ENCODE peak calls at places on chromosome 5, in six cellular contexts. J is PC-3, V is GM23338, P is HCT116, S is OCI-LY7, D is neural progenitor cell. U is an unnamed sample.

GRCh38 chr5:132183723-132184122 is 43.9 kb downstream of the P4HA2 start:
- DNase-seq in D (no peak), P (no peak), S (no peak), J (no peak), V (no peak), U (peak)

GRCh38 chr5:178641711-178642110 is 14.9 kb upstream of the CLK4 start:
- DNase-seq in S (no peak), P (no peak), V (no peak), J (no peak), D (no peak), U (no peak)

GRCh38 chr5:132293992-132294727 is at the start of gene SLC22A4:
- DNase-seq in S (no peak), D (peak), J (peak), V (peak), P (peak), U (peak)

GRCh38 chr5:65880673-65881072 is 45.7 kb upstream of the ERBIN start:
- DNase-seq in J (no peak), V (no peak), D (no peak), S (no peak), P (no peak), U (no peak)

GRCh38 chr5:113249216-113249615 is 185.6 kb downstream of the TSSK1B start:
- DNase-seq in V (no peak), S (no peak), P (no peak), J (no peak), D (no peak), U (no peak)

GRCh38 chr5:113123563-113123962 is 147.0 kb downstream of the DCP2 start:
- DNase-seq in P (peak), J (peak), V (peak), S (peak), D (peak), U (no peak)

GRCh38 chr5:5270958-5271605 is 131.0 kb downstream of the ADAMTS16 start:
- DNase-seq in S (no peak), P (peak), J (peak), V (peak), D (peak), U (peak)

GRCh38 chr5:144484124-144484897 is 313.6 kb downstream of the KCTD16 start:
- DNase-seq in J (peak), P (no peak), V (no peak), D (no peak), S (no peak), U (peak)

GRCh38 chr5:97452646-97453045 is 269.6 kb upstream of the RIOK2 start:
- DNase-seq in V (no peak), S (no peak), J (no peak), P (no peak), D (no peak), U (no peak)

GRCh38 chr5:43661102-43661501 is 58.1 kb downstream of the NNT start:
- DNase-seq in J (peak), P (peak), V (peak), D (peak), S (peak), U (peak)

GRCh38 chr5:64954518-64954917 is 185.8 kb downstream of the CWC27 start:
- DNase-seq in V (no peak), P (no peak), J (no peak), S (no peak), D (no peak), U (no peak)

GRCh38 chr5:67549947-67550346 is 353.3 kb upstream of the CD180 start:
- DNase-seq in D (no peak), J (no peak), V (no peak), P (no peak), S (no peak), U (no peak)

GRCh38 chr5:62931081-62931480 is 352.5 kb downstream of the LRRC70 start:
- DNase-seq in V (no peak), P (no peak), S (no peak), D (no peak), J (no peak), U (no peak)

GRCh38 chr5:32455311-32455710 is 10.8 kb upstream of the ZFR start:
- DNase-seq in P (no peak), J (no peak), D (no peak), V (no peak), S (no peak), U (no peak)

GRCh38 chr5:160007610-160008009 is 1.3 kb upstream of the TTC1 start:
- DNase-seq in P (no peak), J (no peak), D (no peak), S (no peak), V (no peak), U (no peak)

GRCh38 chr5:160008877-160009590 is at the start of gene TTC1:
- DNase-seq in D (peak), J (peak), P (peak), V (peak), S (peak), U (peak)

GRCh38 chr5:160009591-160009989 is 651 bp downstream of the TTC1 start:
- DNase-seq in D (peak), S (peak), V (peak), P (no peak), J (no peak), U (peak)

DNA sequence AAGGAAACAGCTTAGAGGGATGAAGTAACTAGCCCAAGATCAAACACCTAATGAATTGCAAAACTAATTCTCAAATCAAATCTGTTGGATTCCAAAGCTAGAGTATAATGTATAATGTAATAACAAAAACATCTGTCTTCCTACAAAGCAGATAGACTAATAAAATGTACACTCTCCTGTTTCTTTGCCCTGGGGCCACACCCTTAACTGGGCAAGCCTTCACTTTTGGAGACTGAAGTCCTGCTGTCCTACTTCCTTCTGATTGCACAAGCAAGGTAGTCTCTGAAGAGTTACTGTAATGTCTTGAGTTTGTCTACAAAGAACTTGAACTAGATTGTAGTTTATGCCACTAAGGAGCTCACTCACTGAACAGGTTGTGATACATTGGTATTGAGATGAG is 2.5 kb downstream of the TTC1 start:
- DNase-seq in J (no peak), P (no peak), D (no peak), S (no peak), V (no peak), U (no peak)
- TF ChIP-seq EZH2phosphoT487 in J (no peak), P (no peak), D (no peak), S (no peak), V (no peak), U (no peak)

GRCh38 chr5:73780297-73781080 is 154.5 kb downstream of the ARHGEF28 start:
- DNase-seq in V (no peak), P (no peak), S (no peak), J (no peak), D (no peak), U (peak)
- TF ChIP-seq EZH2phosphoT487 in V (no peak), P (no peak), S (no peak), J (no peak), D (no peak), U (no peak)

DNA sequence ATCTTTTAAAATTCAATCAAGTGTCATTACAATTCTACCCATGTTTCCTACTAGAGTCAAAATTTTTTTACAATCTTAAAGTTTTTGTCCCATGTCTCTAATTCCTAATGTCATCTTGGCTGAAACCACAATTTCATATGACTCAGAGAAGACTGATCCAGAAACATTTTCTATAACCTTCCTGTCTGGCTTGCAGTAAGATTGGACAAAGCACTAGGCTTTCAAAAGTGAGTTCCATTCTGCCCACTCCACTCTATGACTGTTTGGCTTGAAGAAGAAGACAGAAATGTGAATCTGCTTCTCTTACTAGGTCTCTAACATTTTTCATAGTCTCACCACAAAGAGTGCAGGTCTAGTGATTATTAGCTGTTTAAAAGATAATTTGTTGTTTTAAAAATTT is 88.8 kb downstream of the NR3C1 start:
- DNase-seq in J (peak), V (no peak), D (no peak), P (no peak), S (no peak), U (peak)
- TF ChIP-seq EZH2phosphoT487 in J (no peak), V (no peak), D (no peak), P (no peak), S (no peak), U (no peak)

GRCh38 chr5:77921369-77921768 is 145.2 kb upstream of the TBCA start:
- DNase-seq in D (no peak), P (no peak), J (no peak), S (no peak), V (no peak), U (no peak)

GRCh38 chr5:77923666-77924065 is 147.5 kb upstream of the TBCA start:
- DNase-seq in P (no peak), J (no peak), V (no peak), S (no peak), D (no peak), U (no peak)

GRCh38 chr5:77924081-77924480 is 147.9 kb upstream of the TBCA start:
- DNase-seq in S (no peak), J (peak), D (no peak), P (no peak), V (peak), U (peak)

GRCh38 chr5:77925503-77925902 is 149.4 kb upstream of the TBCA start:
- DNase-seq in P (no peak), S (no peak), J (no peak), V (no peak), D (no peak), U (no peak)

GRCh38 chr5:77920350-77921046 is 144.4 kb upstream of the TBCA start:
- DNase-seq in J (no peak), D (no peak), S (no peak), P (no peak), V (no peak), U (no peak)
- TF ChIP-seq EZH2phosphoT487 in J (no peak), D (no peak), S (no peak), P (no peak), V (no peak), U (no peak)

GRCh38 chr5:74392698-74393431 is 247.7 kb downstream of the ENC1 start:
- DNase-seq in S (peak), V (no peak), D (no peak), J (peak), P (no peak), U (peak)
- TF ChIP-seq EZH2phosphoT487 in S (no peak), V (no peak), D (no peak), J (no peak), P (no peak), U (no peak)

GRCh38 chr5:2896371-2897275 is 145.1 kb upstream of the IRX2 start:
- DNase-seq in V (no peak), J (no peak), D (no peak), S (no peak), P (no peak), U (no peak)
- TF ChIP-seq EZH2phosphoT487 in V (no peak), J (no peak), D (no peak), S (no peak), P (no peak), U (no peak)

DNA sequence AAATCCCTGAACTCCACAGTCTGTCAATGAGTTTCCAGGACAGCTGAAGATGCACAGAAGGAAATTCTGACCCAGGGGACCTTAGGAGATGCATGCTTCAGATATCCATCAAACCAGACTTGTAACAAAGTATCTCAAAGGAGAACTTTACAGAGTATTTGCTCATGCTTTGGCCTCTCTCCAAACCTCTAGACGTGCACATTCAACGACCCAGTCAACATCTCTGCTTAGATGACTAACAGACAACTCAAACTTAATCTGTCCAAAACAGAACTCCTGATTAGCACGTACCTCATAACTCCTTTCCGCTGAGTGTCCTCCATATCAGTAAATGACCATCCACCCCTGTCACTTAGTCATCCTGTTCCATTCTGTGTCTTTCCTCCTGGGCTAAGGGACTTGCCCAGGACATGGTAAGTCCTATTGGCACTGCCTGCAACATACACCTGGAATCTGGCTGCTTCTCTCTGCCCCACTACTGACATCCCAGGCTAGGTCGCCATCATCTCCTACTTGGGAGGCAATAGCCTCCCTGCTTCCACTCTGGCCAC is 107.4 kb downstream of the LMNB1 start:
- DNase-seq in V (no peak), P (peak), S (no peak), D (no peak), J (peak), U (peak)
- TF ChIP-seq EZH2phosphoT487 in V (no peak), P (no peak), S (no peak), D (no peak), J (no peak), U (no peak)

DNA sequence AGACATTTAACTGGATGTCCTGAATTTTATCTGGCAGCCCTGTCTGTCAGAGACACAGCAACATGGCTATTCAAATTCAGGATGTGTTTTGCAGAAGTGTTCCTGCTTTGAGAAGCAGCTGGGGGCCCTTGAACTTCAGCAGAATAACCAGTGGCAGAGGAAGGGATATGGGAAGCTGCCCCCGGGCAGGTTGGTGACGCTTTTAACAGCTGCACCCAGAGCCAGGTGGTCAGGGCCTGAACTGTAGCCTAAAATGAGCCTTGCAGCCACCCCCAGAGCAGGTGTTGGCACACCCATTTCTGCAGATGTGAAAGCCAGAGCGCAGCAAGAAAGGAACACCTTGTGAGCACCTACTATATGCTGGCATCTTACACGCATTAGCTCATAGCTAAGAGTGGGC is 128.7 kb upstream of the BOD1 start:
- DNase-seq in D (no peak), V (peak), P (no peak), J (no peak), S (peak), U (no peak)
- TF ChIP-seq EZH2phosphoT487 in D (no peak), V (no peak), P (no peak), J (no peak), S (no peak), U (no peak)

GRCh38 chr5:141942185-141942857 is 15.7 kb downstream of the PCDH12 start:
- DNase-seq in J (no peak), S (no peak), V (no peak), P (no peak), D (no peak), U (no peak)
- TF ChIP-seq EZH2phosphoT487 in J (no peak), S (no peak), V (no peak), P (no peak), D (no peak), U (no peak)

GRCh38 chr5:77995793-77996409 is 219.8 kb upstream of the TBCA start:
- DNase-seq in P (no peak), J (no peak), S (no peak), D (no peak), V (no peak), U (no peak)
- TF ChIP-seq EZH2phosphoT487 in P (no peak), J (no peak), S (no peak), D (no peak), V (no peak), U (no peak)

U was measured in GM23248.